ENCODE peak calls at places on chromosome 7, in five cellular contexts. One of them, this sample, is unnamed.
A peak's percentile ranks its signal among the peaks of the same experiment; 100 is the strongest.

GRCh38 chr7:26372738-26373137 is 81.1 kb downstream of the SNX10 start:
- DNase-seq in heart left ventricle: no peak
- DNase-seq in sigmoid colon: no peak
- DNase-seq in transverse colon: no peak
- DNase-seq in stomach: no peak
- DNase-seq in this sample: no peak

GRCh38 chr7:27160546-27161213 is 4.2 kb upstream of the HOXA7 start:
- DNase-seq in heart left ventricle: peak; percentile 85
- DNase-seq in sigmoid colon: peak; percentile 94
- DNase-seq in transverse colon: peak; percentile 94
- DNase-seq in stomach: peak; percentile 88
- DNase-seq in this sample: peak; percentile 86

GRCh38 chr7:2896141-2896540 is 52.0 kb upstream of the GNA12 start:
- DNase-seq in heart left ventricle: no peak
- DNase-seq in sigmoid colon: no peak
- DNase-seq in transverse colon: no peak
- DNase-seq in stomach: no peak
- DNase-seq in this sample: no peak

GRCh38 chr7:1539346-1540321 is 9.1 kb downstream of the MAFK start:
- DNase-seq in heart left ventricle: peak; percentile 58
- DNase-seq in sigmoid colon: peak; percentile 66
- DNase-seq in transverse colon: no peak
- DNase-seq in stomach: no peak
- DNase-seq in this sample: no peak

GRCh38 chr7:117777335-117778150 is 95.7 kb downstream of the CTTNBP2 start:
- DNase-seq in heart left ventricle: no peak
- DNase-seq in sigmoid colon: no peak
- DNase-seq in transverse colon: peak; percentile 13
- DNase-seq in stomach: no peak
- DNase-seq in this sample: peak; percentile 80

GRCh38 chr7:113320419-113320818 is 202.1 kb upstream of the SMIM30 start:
- DNase-seq in heart left ventricle: no peak
- DNase-seq in sigmoid colon: no peak
- DNase-seq in transverse colon: no peak
- DNase-seq in stomach: no peak
- DNase-seq in this sample: no peak

GRCh38 chr7:157018997-157019591 is 8.6 kb upstream of the MNX1 start:
- DNase-seq in heart left ventricle: no peak
- DNase-seq in sigmoid colon: no peak
- DNase-seq in transverse colon: no peak
- DNase-seq in stomach: no peak
- DNase-seq in this sample: no peak

GRCh38 chr7:29167721-29168120 is 21.4 kb upstream of the CPVL start:
- DNase-seq in heart left ventricle: no peak
- DNase-seq in sigmoid colon: no peak
- DNase-seq in transverse colon: no peak
- DNase-seq in stomach: no peak
- DNase-seq in this sample: no peak

GRCh38 chr7:28432105-28432504 is 19.8 kb downstream of the CREB5 start:
- DNase-seq in heart left ventricle: peak; percentile 30
- DNase-seq in sigmoid colon: peak; percentile 77
- DNase-seq in transverse colon: no peak
- DNase-seq in stomach: no peak
- DNase-seq in this sample: no peak

DNA sequence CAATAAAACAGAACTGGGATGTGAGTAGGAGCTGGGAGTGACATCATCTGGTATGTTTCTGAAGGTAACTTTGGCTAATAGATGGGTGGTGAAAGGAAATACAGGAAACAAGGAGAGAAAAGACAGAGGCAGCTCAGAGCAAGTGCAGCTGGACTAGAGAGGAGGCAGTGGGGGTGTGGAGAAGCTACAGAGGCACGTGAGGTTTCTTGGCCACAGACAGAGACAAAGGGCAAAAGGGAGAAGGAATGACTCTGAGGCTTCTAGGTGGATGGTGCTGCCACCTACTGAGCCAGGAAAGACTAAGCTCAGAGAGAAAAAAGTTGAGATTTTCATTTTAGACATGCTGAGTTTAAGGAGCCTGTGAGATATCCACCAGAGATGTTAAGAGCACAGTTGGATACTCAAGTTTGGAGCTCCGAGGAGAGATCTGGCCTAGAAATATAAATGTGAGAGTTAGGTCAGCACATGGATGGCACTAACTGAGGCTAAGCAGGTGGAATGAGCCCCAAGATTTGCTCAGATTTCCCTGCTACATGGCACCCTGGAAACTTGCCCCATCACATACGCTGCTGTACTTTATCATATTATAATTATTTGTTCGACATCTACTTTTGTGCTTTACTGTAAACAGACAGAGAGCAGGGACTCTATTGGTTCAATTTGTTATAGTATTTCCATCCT is 293.0 kb upstream of the IMMP2L start:
- DNase-seq in heart left ventricle: peak; percentile 41
- DNase-seq in sigmoid colon: no peak
- DNase-seq in transverse colon: peak; percentile 53
- DNase-seq in stomach: peak; percentile 27
- DNase-seq in this sample: peak; percentile 37
- TF ChIP-seq CTCF in heart left ventricle: peak; percentile 58
- TF ChIP-seq CTCF in sigmoid colon: peak; percentile 27
- TF ChIP-seq CTCF in transverse colon: peak; percentile 37
- TF ChIP-seq CTCF in stomach: no peak
- TF ChIP-seq CTCF in this sample: peak; percentile 46

DNA sequence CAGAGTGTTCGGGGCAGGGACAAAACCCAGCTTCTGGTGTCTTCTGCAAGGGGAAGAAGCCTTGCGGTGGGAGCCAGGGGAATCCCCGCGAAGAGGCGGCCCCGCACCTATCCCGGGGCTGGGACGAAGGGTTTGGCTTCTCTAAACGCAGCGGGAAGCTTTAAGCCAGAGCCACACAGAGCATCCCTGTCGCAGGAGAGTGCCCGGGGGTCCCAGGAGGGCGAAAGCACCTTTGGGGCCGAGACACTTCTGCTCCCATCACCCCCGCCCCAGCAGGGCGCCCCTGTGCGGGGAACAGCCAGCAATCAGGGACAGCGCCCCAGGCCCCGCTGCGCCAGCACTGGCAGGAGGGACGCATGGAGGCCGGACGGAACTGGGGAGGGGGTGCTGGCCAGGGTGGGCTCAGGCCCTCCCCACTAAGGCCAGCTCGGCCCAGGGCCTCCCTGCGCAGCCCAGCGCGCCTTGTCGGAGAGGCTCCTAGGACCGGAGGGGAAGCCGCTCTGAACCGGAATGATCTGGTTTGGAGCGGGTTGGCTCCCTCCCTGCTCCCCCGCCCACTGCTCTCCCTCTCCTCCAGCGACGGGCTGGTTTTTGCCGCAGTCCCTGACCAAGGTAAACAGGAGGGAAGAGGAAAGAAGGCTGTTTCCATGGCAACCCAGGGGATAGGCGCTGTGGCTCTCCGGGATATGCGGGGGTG is 63.9 kb downstream of the TMEM209 start:
- DNase-seq in heart left ventricle: peak; percentile 71
- DNase-seq in sigmoid colon: peak; percentile 80
- DNase-seq in transverse colon: peak; percentile 81
- DNase-seq in stomach: peak; percentile 70
- DNase-seq in this sample: peak; percentile 93
- TF ChIP-seq POLR2A in heart left ventricle: no peak
- TF ChIP-seq POLR2A in sigmoid colon: no peak
- TF ChIP-seq POLR2A in transverse colon: peak; percentile 40
- TF ChIP-seq POLR2A in stomach: no peak
- TF ChIP-seq POLR2A in this sample: peak; percentile 26

GRCh38 chr7:121330053-121330833 is 1.4 kb downstream of the WNT16 start:
- DNase-seq in heart left ventricle: no peak
- DNase-seq in sigmoid colon: no peak
- DNase-seq in transverse colon: no peak
- DNase-seq in stomach: no peak
- DNase-seq in this sample: peak; percentile 10

GRCh38 chr7:121331574-121331973 is 2.8 kb downstream of the WNT16 start:
- DNase-seq in heart left ventricle: no peak
- DNase-seq in sigmoid colon: no peak
- DNase-seq in transverse colon: no peak
- DNase-seq in stomach: no peak
- DNase-seq in this sample: no peak

GRCh38 chr7:121328508-121329459 is at the start of gene WNT16:
- DNase-seq in heart left ventricle: no peak
- DNase-seq in sigmoid colon: no peak
- DNase-seq in transverse colon: no peak
- DNase-seq in stomach: no peak
- DNase-seq in this sample: no peak

GRCh38 chr7:121329460-121330052 is 756 bp downstream of the WNT16 start:
- DNase-seq in heart left ventricle: no peak
- DNase-seq in sigmoid colon: no peak
- DNase-seq in transverse colon: peak; percentile 40
- DNase-seq in stomach: peak; percentile 43
- DNase-seq in this sample: peak; percentile 28

GRCh38 chr7:121331048-121331447 is 2.2 kb downstream of the WNT16 start:
- DNase-seq in heart left ventricle: no peak
- DNase-seq in sigmoid colon: no peak
- DNase-seq in transverse colon: no peak
- DNase-seq in stomach: no peak
- DNase-seq in this sample: no peak
- H3K4me3 ChIP-seq in heart left ventricle: no peak overlapping the region
- H3K4me3 ChIP-seq in sigmoid colon: no peak overlapping the region
- H3K4me3 ChIP-seq in transverse colon: no peak overlapping the region
- H3K4me3 ChIP-seq in stomach: no peak overlapping the region
- H3K4me3 ChIP-seq in this sample: no peak overlapping the region

GRCh38 chr7:20508109-20508508 is 107.4 kb upstream of the ABCB5 start:
- DNase-seq in heart left ventricle: no peak
- DNase-seq in sigmoid colon: no peak
- DNase-seq in transverse colon: no peak
- DNase-seq in stomach: no peak
- DNase-seq in this sample: no peak
- TF ChIP-seq CTCF in heart left ventricle: no peak
- TF ChIP-seq CTCF in sigmoid colon: no peak
- TF ChIP-seq CTCF in transverse colon: no peak
- TF ChIP-seq CTCF in stomach: no peak
- TF ChIP-seq CTCF in this sample: no peak

GRCh38 chr7:44581907-44582603 is at the start of gene TMED4:
- DNase-seq in heart left ventricle: peak; percentile 100
- DNase-seq in sigmoid colon: peak; percentile 100
- DNase-seq in transverse colon: peak; percentile 100
- DNase-seq in stomach: peak; percentile 100
- DNase-seq in this sample: peak; percentile 100
- TF ChIP-seq POLR2A in heart left ventricle: no peak
- TF ChIP-seq POLR2A in sigmoid colon: peak; percentile 73
- TF ChIP-seq POLR2A in transverse colon: peak; percentile 94
- TF ChIP-seq POLR2A in stomach: no peak
- TF ChIP-seq POLR2A in this sample: peak; percentile 71

DNA sequence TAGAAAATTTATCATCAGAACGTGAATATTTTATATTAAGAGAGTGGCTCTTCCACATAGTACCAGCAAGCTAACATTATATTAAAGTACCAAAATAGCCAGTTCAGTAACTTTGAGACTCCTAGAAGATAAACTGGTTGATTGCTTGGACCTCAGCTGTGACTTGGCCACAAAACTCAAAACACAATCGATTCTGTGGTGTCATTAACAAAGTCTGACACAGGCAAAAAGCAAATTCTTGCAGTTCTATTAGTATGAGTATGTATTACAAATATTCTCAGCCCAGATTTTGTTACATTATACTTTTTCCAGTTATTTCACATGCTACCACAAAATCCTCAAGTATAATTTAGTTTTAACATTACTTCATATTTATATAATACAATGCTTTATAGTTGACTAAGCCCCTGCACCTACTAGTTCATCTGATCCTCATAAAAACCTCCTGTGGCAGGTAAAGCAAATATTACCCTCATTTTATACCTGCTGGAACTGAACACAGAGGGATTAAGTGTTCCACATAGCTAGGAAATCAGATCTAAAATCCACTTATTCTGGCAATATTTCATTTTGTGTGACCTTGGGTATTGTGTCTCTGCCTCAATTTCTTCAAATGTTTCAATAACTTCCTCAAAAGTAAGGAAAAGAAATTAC is 279.9 kb upstream of the MKLN1 start:
- DNase-seq in heart left ventricle: no peak
- DNase-seq in sigmoid colon: no peak
- DNase-seq in transverse colon: no peak
- DNase-seq in stomach: no peak
- DNase-seq in this sample: no peak
- H3K4me3 ChIP-seq in heart left ventricle: no peak overlapping the region
- H3K4me3 ChIP-seq in sigmoid colon: no peak overlapping the region
- H3K4me3 ChIP-seq in transverse colon: no peak overlapping the region
- H3K4me3 ChIP-seq in stomach: no peak overlapping the region
- H3K4me3 ChIP-seq in this sample: no peak overlapping the region

GRCh38 chr7:108158766-108159165 is 28.6 kb upstream of the LAMB4 start:
- DNase-seq in heart left ventricle: no peak
- DNase-seq in sigmoid colon: no peak
- DNase-seq in transverse colon: no peak
- DNase-seq in stomach: no peak
- DNase-seq in this sample: no peak
- TF ChIP-seq CTCF in heart left ventricle: no peak
- TF ChIP-seq CTCF in sigmoid colon: no peak
- TF ChIP-seq CTCF in transverse colon: no peak
- TF ChIP-seq CTCF in stomach: no peak
- TF ChIP-seq CTCF in this sample: no peak

GRCh38 chr7:5621776-5622175 is 159.7 kb downstream of the RNF216 start:
- DNase-seq in heart left ventricle: no peak
- DNase-seq in sigmoid colon: no peak
- DNase-seq in transverse colon: no peak
- DNase-seq in stomach: no peak
- DNase-seq in this sample: no peak

GRCh38 chr7:5622746-5623145 is 158.7 kb downstream of the RNF216 start:
- DNase-seq in heart left ventricle: no peak
- DNase-seq in sigmoid colon: no peak
- DNase-seq in transverse colon: no peak
- DNase-seq in stomach: no peak
- DNase-seq in this sample: no peak

GRCh38 chr7:5624386-5625365 is 156.8 kb downstream of the RNF216 start:
- DNase-seq in heart left ventricle: no peak
- DNase-seq in sigmoid colon: no peak
- DNase-seq in transverse colon: no peak
- DNase-seq in stomach: no peak
- DNase-seq in this sample: no peak

GRCh38 chr7:5620459-5620881 is 161.0 kb downstream of the RNF216 start:
- DNase-seq in heart left ventricle: no peak
- DNase-seq in sigmoid colon: no peak
- DNase-seq in transverse colon: no peak
- DNase-seq in stomach: no peak
- DNase-seq in this sample: no peak

GRCh38 chr7:5622286-5622685 is 159.2 kb downstream of the RNF216 start:
- DNase-seq in heart left ventricle: no peak
- DNase-seq in sigmoid colon: no peak
- DNase-seq in transverse colon: no peak
- DNase-seq in stomach: no peak
- DNase-seq in this sample: no peak
- TF ChIP-seq POLR2A in heart left ventricle: no peak
- TF ChIP-seq POLR2A in sigmoid colon: no peak
- TF ChIP-seq POLR2A in transverse colon: no peak
- TF ChIP-seq POLR2A in stomach: no peak
- TF ChIP-seq POLR2A in this sample: no peak

DNA sequence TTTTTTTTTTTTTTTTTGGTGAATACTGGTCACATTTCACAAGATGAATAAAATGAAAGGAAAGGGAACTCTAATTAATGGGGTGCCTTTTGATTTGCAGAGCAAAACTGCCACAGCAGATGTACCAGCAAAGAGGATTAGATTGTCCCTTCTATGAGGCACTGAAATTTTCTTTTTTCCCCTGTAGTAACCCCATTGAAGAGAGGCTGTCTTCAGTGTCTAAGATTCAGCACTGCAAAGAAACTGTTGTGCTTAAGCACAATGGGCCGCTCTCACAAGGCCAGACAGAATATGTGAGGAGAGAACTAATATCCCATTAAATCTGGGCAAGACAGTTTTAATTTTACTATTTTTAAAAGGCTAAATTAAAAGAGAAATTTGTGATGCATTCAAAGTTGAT is 74.9 kb upstream of the PTPRZ1 start:
- DNase-seq in heart left ventricle: no peak
- DNase-seq in sigmoid colon: no peak
- DNase-seq in transverse colon: no peak
- DNase-seq in stomach: no peak
- DNase-seq in this sample: no peak
- H3K4me3 ChIP-seq in heart left ventricle: no peak overlapping the region
- H3K4me3 ChIP-seq in sigmoid colon: no peak overlapping the region
- H3K4me3 ChIP-seq in transverse colon: no peak overlapping the region
- H3K4me3 ChIP-seq in stomach: no peak overlapping the region
- H3K4me3 ChIP-seq in this sample: no peak overlapping the region

This sample was measured in thyroid gland.